ENCODE peak calls at places on chromosome 9, in eight cellular contexts. O, W, J, C, F, Q, N and B are unnamed samples.

GRCh38 chr9:83219154-83219923 is 156.4 kb upstream of the RASEF start:
- DNase-seq in F (peak), N (no peak), Q (peak), O (peak), W (no peak), J (no peak), C (no peak), B (peak)

GRCh38 chr9:129554649-129555048 is 66.3 kb downstream of the C9orf50 start:
- DNase-seq in C (no peak), W (no peak), F (no peak), Q (no peak), J (no peak), O (no peak), N (no peak), B (no peak)

GRCh38 chr9:98150726-98151125 is 31.7 kb upstream of the TRIM14 start:
- DNase-seq in Q (no peak), J (peak), C (no peak), W (no peak), O (no peak), N (no peak), F (no peak), B (no peak)

GRCh38 chr9:108643756-108644510 is 211.9 kb downstream of the ACTL7B start:
- DNase-seq in O (no peak), C (no peak), J (no peak), W (no peak), F (no peak), N (no peak), Q (no peak), B (peak)

GRCh38 chr9:99162759-99163364 is 57.9 kb downstream of the TGFBR1 start:
- DNase-seq in N (no peak), Q (no peak), O (no peak), W (no peak), C (peak), J (no peak), F (no peak), B (peak)

GRCh38 chr9:111098661-111099060 is 60.4 kb upstream of the LPAR1 start:
- DNase-seq in F (no peak), O (no peak), W (no peak), J (no peak), Q (no peak), N (no peak), C (no peak), B (no peak)

GRCh38 chr9:133125706-133126696 is 5.0 kb upstream of the RALGDS start:
- DNase-seq in F (no peak), N (no peak), Q (no peak), C (no peak), O (no peak), J (no peak), W (no peak), B (peak)

GRCh38 chr9:90985631-90986030 is 184.0 kb downstream of the SYK start:
- DNase-seq in W (no peak), J (no peak), F (no peak), O (no peak), N (no peak), C (no peak), Q (no peak), B (peak)

GRCh38 chr9:100104314-100104713 is 5.3 kb downstream of the INVS start:
- DNase-seq in Q (no peak), W (peak), C (no peak), O (no peak), F (no peak), J (no peak), N (no peak), B (peak)

GRCh38 chr9:127154390-127155191 is 32.2 kb upstream of the ANGPTL2 start:
- DNase-seq in J (peak), O (no peak), C (peak), Q (no peak), N (no peak), F (peak), W (no peak), B (peak)

GRCh38 chr9:113823421-113823820 is 52.7 kb upstream of the ZNF618 start:
- DNase-seq in Q (no peak), O (no peak), J (no peak), N (no peak), W (no peak), F (no peak), C (no peak), B (no peak)

GRCh38 chr9:113817171-113817570 is 58.9 kb upstream of the ZNF618 start:
- DNase-seq in N (no peak), F (no peak), C (no peak), Q (no peak), O (no peak), W (no peak), J (no peak), B (no peak)

GRCh38 chr9:113828211-113828610 is 47.9 kb upstream of the ZNF618 start:
- DNase-seq in O (no peak), Q (no peak), C (no peak), W (no peak), F (no peak), J (no peak), N (no peak), B (no peak)

GRCh38 chr9:113818391-113818790 is 57.7 kb upstream of the ZNF618 start:
- DNase-seq in Q (no peak), N (no peak), J (no peak), F (no peak), C (no peak), O (no peak), W (no peak), B (no peak)

GRCh38 chr9:113822315-113822714 is 53.8 kb upstream of the ZNF618 start:
- DNase-seq in J (no peak), N (no peak), Q (no peak), W (no peak), F (no peak), C (no peak), O (no peak), B (no peak)
- H3K4me3 ChIP-seq in J (no peak), N (no peak), Q (no peak), W (no peak), F (no peak), C (no peak), O (no peak), B (no peak)

DNA sequence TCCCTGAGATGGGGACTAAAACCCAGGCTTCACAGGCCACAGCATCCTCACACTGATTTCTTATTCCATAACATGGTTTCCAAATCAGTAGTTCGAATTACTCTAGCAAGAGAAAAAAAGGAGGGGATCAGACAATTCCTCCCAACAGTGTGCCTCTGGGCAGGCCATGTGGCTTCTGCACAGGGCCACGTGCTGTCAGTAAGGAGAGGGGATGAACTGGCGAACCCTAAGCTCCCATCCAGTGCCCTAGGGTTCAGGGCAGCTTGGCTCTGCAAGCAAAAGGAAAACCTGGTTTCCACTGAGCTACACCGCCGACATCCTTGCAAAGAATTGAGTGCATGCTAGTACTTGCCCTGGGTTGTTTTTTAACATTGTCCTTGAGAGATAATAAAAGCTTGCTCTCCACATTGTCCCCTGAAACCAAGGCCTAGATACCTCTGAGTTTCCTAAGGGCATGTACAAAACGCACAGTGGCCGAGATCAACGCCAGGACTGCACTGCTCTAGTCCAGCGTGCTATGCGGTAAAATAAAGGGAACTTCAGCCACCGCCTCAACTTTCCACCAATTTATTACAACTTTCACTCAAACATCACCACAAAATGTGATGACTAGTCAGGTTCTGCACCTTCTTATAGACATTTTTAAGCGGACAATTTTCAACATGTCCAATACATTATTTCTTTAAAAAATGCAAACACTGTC is 4.5 kb downstream of the CAMSAP1 start:
- DNase-seq in J (no peak), N (no peak), W (no peak), C (no peak), F (peak), Q (no peak), O (no peak), B (no peak)
- H3K4me3 ChIP-seq in J (no peak), N (no peak), W (no peak), C (no peak), F (no peak), Q (no peak), O (no peak), B (no peak)

GRCh38 chr9:113057193-113057592 is 669 bp upstream of the ZFP37 start:
- DNase-seq in Q (no peak), W (no peak), F (no peak), O (no peak), N (no peak), J (no peak), C (no peak), B (no peak)

GRCh38 chr9:113056191-113057106 is at the start of gene ZFP37:
- DNase-seq in Q (peak), J (peak), C (peak), W (peak), F (peak), N (peak), O (peak), B (peak)
- H3K4me3 ChIP-seq in Q (peak), J (peak), C (peak), W (peak), F (peak), N (peak), O (peak), B (peak)

DNA sequence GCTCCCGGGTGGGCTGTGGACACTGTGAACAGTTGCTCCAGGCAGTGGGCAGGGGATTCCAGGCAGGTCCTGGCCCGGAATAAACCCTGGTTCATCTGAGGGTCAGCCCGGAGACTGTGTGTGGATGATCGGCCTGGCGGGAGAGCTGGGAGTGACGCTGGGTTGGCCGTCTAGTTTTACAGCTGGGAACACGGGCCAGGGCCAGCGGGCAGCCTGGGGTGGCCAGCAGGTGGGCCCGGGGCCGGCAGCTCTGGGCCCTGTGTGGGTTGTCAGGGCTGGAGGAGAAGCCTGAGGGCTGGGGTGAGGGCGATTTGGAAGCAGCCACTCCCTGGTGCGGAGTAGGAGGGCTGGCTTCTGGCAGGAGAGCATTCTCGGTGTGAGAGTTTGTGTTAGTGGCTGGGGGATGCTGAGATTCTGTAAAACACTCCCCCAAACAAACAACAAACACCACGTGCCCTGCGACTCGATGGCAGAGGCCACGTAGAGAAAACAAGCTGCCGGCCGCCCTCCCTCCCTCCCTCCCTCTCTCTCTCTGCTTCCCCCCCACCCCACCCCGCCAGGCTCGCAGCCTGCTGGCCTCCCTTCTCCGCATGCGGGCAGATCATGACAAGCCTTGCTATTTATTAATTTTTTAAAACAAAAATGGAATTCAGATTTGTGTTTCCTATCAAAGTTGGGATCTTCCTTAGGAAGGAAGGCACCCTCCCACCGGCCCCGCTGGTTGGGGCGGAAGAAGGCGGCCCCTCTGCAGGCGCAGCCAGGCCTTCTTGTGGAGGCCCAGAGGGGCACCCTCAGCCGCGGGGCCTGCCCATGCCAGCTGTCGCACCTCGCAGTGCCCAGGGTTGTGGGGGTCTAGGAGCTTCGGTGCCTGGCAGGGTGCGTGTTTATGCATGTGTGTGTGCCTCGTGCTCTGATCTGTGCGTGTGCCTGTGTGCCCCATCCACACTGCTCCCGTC is 49.5 kb downstream of the RXRA start:
- DNase-seq in Q (no peak), N (no peak), J (peak), C (no peak), F (peak), W (no peak), O (no peak), B (peak)
- H3K4me3 ChIP-seq in Q (no peak), N (no peak), J (peak), C (no peak), F (no peak), W (no peak), O (no peak), B (no peak)

DNA sequence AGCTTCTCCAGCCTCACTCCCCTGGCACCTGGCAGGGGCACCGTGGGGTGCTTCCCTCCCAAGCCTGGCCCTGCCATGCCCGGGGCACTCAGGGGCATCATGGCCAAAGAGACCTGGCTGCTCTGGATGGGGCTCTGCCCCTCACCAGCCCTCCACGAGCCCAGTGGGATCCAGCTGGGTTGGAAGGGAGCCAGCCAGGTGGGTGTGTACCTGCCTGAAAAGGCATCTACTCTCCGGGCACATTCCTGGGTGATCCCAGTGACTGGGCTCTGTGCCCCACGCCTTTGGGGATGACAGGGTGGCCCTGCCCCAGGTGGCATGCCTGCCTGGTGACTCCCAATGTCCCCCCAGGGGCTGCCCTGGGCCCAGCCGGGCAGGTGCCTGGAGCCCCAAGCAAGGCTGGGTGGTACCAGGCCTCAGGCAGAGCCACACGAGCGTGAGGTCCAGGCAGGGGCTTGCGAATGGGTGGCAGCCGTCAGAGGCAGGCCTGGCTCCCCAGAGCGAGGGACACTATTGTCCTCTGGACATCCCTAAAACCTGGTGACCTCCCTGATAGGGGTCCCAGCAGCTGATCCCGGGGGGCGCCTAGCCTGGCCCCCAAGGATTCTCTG is 777 bp downstream of the GPSM1 start:
- DNase-seq in W (no peak), J (no peak), C (no peak), Q (no peak), F (no peak), O (no peak), N (no peak), B (no peak)
- H3K4me3 ChIP-seq in W (peak), J (peak), C (no peak), Q (peak), F (peak), O (peak), N (peak), B (peak)

DNA sequence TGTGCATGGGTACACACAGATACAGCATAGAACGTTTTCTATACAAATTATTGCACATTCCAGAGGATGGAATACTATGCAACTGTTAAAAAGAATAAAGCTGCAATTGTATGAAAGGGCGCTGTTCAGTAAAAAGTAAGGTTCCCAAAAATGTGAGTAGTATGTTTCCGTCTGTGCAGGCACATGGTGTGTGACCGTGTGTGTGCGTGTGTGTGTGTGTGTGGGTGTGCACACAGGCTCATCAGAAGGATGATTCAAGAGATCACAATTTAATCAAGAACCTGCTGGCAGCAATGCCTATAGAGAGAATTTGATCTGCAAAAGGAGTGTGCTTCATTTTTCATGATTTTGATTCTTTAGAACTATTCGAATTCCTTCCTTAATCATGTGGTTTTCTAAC is 76.3 kb downstream of the SEMA4D start:
- DNase-seq in O (no peak), C (no peak), F (no peak), Q (no peak), J (no peak), W (no peak), N (no peak), B (peak)
- H3K4me3 ChIP-seq in O (no peak), C (no peak), F (no peak), Q (no peak), J (no peak), W (no peak), N (no peak), B (no peak)

DNA sequence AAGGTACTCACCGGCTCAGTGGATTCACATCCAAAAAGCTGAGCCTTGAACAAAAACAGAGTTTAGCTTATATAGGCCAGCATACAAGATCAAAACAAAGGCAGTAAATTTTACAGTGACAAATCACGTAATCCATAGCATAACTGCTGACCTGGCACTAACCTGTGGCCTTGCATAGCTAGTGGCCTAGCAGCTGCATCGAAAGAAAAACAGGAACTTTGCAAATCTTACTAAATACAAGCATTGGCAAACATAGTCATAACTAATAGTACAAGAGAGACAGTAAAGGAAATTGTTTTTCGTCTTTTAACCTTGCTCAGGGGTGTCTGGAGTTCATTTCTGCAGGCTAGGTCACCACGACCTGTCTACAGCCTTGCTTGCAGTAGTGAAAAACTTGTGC is 4.8 kb downstream of the HSDL2 start:
- DNase-seq in N (no peak), J (no peak), O (no peak), Q (no peak), C (no peak), W (no peak), F (no peak), B (no peak)
- H3K4me3 ChIP-seq in N (no peak), J (no peak), O (no peak), Q (no peak), C (no peak), W (no peak), F (no peak), B (no peak)

GRCh38 chr9:131487621-131488031 is 15.1 kb upstream of the POMT1 start:
- DNase-seq in C (no peak), Q (no peak), F (no peak), J (no peak), N (no peak), W (no peak), O (no peak), B (peak)

GRCh38 chr9:131485206-131485605 is 17.5 kb upstream of the POMT1 start:
- DNase-seq in C (no peak), W (no peak), Q (no peak), O (no peak), N (no peak), F (no peak), J (no peak), B (no peak)

GRCh38 chr9:131484560-131485185 is 18.0 kb upstream of the POMT1 start:
- DNase-seq in Q (no peak), O (no peak), N (no peak), W (no peak), F (no peak), J (no peak), C (no peak), B (no peak)

GRCh38 chr9:131485728-131486381 is 16.9 kb upstream of the POMT1 start:
- DNase-seq in N (no peak), O (no peak), W (no peak), Q (no peak), F (no peak), J (no peak), C (no peak), B (no peak)

GRCh38 chr9:131487001-131487400 is 15.7 kb upstream of the POMT1 start:
- DNase-seq in F (no peak), C (no peak), Q (no peak), J (no peak), W (no peak), N (no peak), O (no peak), B (no peak)
- H3K4me3 ChIP-seq in F (no peak), C (no peak), Q (no peak), J (no peak), W (no peak), N (no peak), O (no peak), B (no peak)

DNA sequence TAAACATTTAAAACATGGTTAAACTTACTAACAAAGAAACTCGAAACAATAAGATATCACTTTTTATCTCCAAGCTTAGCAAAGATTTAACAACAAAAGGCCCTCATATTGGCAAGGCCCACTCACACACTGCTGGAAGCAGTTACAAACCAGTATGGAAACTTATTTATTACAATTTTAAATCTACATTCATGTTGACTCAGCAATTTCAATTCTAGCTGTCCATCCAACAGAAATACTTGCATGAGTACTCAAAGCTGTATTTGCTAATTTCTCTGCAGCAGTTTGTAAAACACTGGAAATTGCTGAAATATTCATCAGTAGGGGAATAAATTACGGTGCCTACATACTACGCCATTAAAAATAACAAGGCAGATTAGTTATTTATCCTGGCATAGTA is 2.8 kb upstream of the DNAJA1 start:
- DNase-seq in N (no peak), W (no peak), C (no peak), J (no peak), Q (no peak), O (no peak), F (no peak), B (no peak)
- H3K4me3 ChIP-seq in N (no peak), W (no peak), C (no peak), J (no peak), Q (no peak), O (no peak), F (no peak), B (no peak)